ENCODE peak calls at places on chromosomes 1 and 21, in four cellular contexts. W, J, S and B are unnamed samples.

GRCh38 chr1:92380867-92381266 is 82.0 kb downstream of the RPAP2 start:
- DNase-seq in W (no peak), J (no peak), S (no peak), B (no peak)

GRCh38 chr1:94919241-94920030 is 7.5 kb downstream of the CNN3 start:
- DNase-seq in W (no peak), J (no peak), S (no peak), B (no peak)

GRCh38 chr1:59505596-59506028 is 208.7 kb downstream of the FGGY start:
- DNase-seq in W (no peak), J (no peak), S (no peak), B (no peak)

GRCh38 chr1:245168090-245168489 is 13.3 kb downstream of the KIF26B start:
- DNase-seq in W (no peak), J (no peak), S (no peak), B (no peak)

GRCh38 chr1:25959626-25960025 is 38.2 kb downstream of the PAFAH2 start:
- DNase-seq in W (no peak), J (no peak), S (no peak), B (no peak)

GRCh38 chr1:176897350-176898236 is 266.9 kb downstream of the ASTN1 start:
- DNase-seq in W (no peak), J (peak; percentile 80), S (peak; percentile 70), B (no peak)

GRCh38 chr1:206600527-206600926 is 11.7 kb downstream of the EIF2D start:
- DNase-seq in W (no peak), J (no peak), S (no peak), B (no peak)

GRCh38 chr1:106998431-106999002 is 58.0 kb upstream of the PRMT6 start:
- DNase-seq in W (no peak), J (no peak), S (peak; percentile 42), B (no peak)

GRCh38 chr1:71638081-71638766 is 557.4 kb upstream of the ZRANB2 start:
- DNase-seq in W (no peak), J (no peak), S (no peak), B (no peak)

GRCh38 chr1:156815851-156816536 is 654 bp downstream of the SH2D2A start:
- DNase-seq in W (no peak), J (no peak), S (no peak), B (no peak)

GRCh38 chr21:45865106-45865835 is 116.3 kb upstream of the COL6A1 start:
- DNase-seq in W (peak; percentile 38), J (no peak), S (peak; percentile 82), B (no peak)

GRCh38 chr1:221801773-221802516 is 60.1 kb upstream of the DUSP10 start:
- DNase-seq in W (no peak), J (peak; percentile 18), S (peak; percentile 94), B (no peak)

GRCh38 chr21:14600569-14601308 is 54.6 kb upstream of the SAMSN1 start:
- DNase-seq in W (no peak), J (no peak), S (no peak), B (no peak)

GRCh38 chr1:18929686-18930085 is 26.8 kb downstream of the IFFO2 start:
- DNase-seq in W (no peak), J (no peak), S (no peak), B (no peak)

GRCh38 chr1:230282157-230282556 is 144.0 kb downstream of the PGBD5 start:
- DNase-seq in W (peak; percentile 38), J (no peak), S (no peak), B (no peak)

GRCh38 chr1:53448241-53448841 is 10.9 kb upstream of the DMRTB1 start:
- DNase-seq in W (no peak), J (no peak), S (no peak), B (no peak)

GRCh38 chr1:53449026-53449425 is 10.2 kb upstream of the DMRTB1 start:
- DNase-seq in W (no peak), J (no peak), S (peak; percentile 15), B (no peak)

GRCh38 chr1:53449693-53450092 is 9.5 kb upstream of the DMRTB1 start:
- DNase-seq in W (no peak), J (no peak), S (no peak), B (no peak)

GRCh38 chr1:53447413-53447812 is 11.8 kb upstream of the DMRTB1 start:
- DNase-seq in W (no peak), J (no peak), S (no peak), B (no peak)

GRCh38 chr1:53450225-53450624 is 9.0 kb upstream of the DMRTB1 start:
- DNase-seq in W (no peak), J (no peak), S (no peak), B (no peak)
- TF ChIP-seq CTCF in W (no peak), J (peak; percentile 36), S (no peak), B (no peak)

GRCh38 chr1:119462964-119463363 is 44.0 kb upstream of the HSD3B1 start:
- DNase-seq in W (no peak), J (no peak), S (no peak), B (no peak)
- H3K27ac ChIP-seq in W (no peak overlapping the region), J (no peak overlapping the region), S (no peak overlapping the region), B (no peak overlapping the region)

DNA sequence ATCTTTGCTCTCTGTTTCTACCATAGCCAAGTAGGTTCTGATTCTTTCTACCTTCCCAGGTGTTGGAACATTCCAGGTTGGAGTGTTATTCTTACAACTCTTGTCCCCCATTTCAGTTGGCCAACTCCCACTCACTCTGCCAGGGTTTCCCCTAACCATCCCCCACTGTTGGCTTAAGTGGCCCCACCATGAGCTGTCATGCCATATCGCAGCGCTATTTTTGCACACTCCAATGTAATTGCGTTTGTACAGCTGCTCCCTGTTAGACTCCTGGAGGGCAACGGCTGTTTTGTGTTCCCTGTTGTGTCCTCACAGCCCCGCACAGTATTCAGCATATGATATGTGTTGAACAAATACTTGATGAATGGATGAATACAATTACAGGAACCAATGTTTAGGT is 117.7 kb upstream of the ETS2 start:
- DNase-seq in W (no peak), J (no peak), S (no peak), B (no peak)
- TF ChIP-seq CTCF in W (no peak), J (no peak), S (no peak), B (no peak)

DNA sequence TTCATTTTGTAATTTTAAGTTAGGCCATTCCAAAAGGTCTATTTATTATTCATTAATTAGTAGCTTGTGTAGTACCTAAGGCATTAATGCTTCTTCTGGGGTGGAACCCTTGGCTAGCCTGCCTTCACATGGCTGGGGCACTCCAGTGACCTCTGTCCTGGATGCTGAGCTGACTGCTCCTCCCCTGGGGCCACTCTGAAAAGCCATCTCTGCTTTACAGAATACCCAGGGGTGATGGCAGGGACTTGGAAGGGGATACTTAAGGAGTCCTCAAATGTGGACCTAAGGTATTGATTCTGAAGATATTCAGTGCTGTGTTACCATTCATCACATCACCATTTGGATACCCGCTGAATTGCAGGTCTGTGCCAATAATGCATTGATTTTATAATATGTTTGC is 187.8 kb upstream of the COA6 start:
- DNase-seq in W (no peak), J (no peak), S (no peak), B (no peak)
- H3K27ac ChIP-seq in W (no peak overlapping the region), J (peak overlapping the region; percentile 77), S (peak overlapping the region; percentile 50), B (no peak overlapping the region)

GRCh38 chr1:248817065-248817464 is 8.7 kb downstream of the SH3BP5L start:
- DNase-seq in W (peak; percentile 45), J (no peak), S (no peak), B (no peak)
- TF ChIP-seq CTCF in W (no peak), J (no peak), S (no peak), B (no peak)

GRCh38 chr1:56663846-56664245 is 18.7 kb downstream of the PRKAA2 start:
- DNase-seq in W (no peak), J (no peak), S (no peak), B (no peak)

GRCh38 chr1:56671085-56671484 is 26.0 kb downstream of the PRKAA2 start:
- DNase-seq in W (no peak), J (no peak), S (no peak), B (no peak)

GRCh38 chr1:56671542-56671941 is 26.4 kb downstream of the PRKAA2 start:
- DNase-seq in W (no peak), J (no peak), S (no peak), B (no peak)

GRCh38 chr1:56670350-56670749 is 25.2 kb downstream of the PRKAA2 start:
- DNase-seq in W (no peak), J (no peak), S (no peak), B (no peak)

GRCh38 chr1:56666112-56666608 is 21.0 kb downstream of the PRKAA2 start:
- DNase-seq in W (no peak), J (no peak), S (no peak), B (no peak)
- H3K27ac ChIP-seq in W (no peak overlapping the region), J (no peak overlapping the region), S (no peak overlapping the region), B (no peak overlapping the region)

GRCh38 chr1:84410328-84411107 is 12.2 kb downstream of the DNASE2B start:
- DNase-seq in W (no peak), J (no peak), S (no peak), B (no peak)
- TF ChIP-seq CTCF in W (no peak), J (no peak), S (no peak), B (no peak)

GRCh38 chr21:42063578-42064521 is 7.3 kb upstream of the UMODL1 start:
- DNase-seq in W (no peak), J (no peak), S (peak; percentile 74), B (no peak)

GRCh38 chr21:42068256-42068545 is 2.9 kb upstream of the UMODL1 start:
- DNase-seq in W (no peak), J (no peak), S (no peak), B (no peak)

GRCh38 chr21:42067531-42068255 is 3.4 kb upstream of the UMODL1 start:
- DNase-seq in W (no peak), J (no peak), S (no peak), B (no peak)

GRCh38 chr21:42068592-42068991 is 2.5 kb upstream of the UMODL1 start:
- DNase-seq in W (no peak), J (no peak), S (no peak), B (no peak)

GRCh38 chr21:42066521-42066920 is 4.6 kb upstream of the UMODL1 start:
- DNase-seq in W (no peak), J (no peak), S (no peak), B (no peak)
- H3K27ac ChIP-seq in W (no peak overlapping the region), J (no peak overlapping the region), S (no peak overlapping the region), B (no peak overlapping the region)

GRCh38 chr1:151908228-151908691 is 1.1 kb downstream of the THEM4 start:
- DNase-seq in W (no peak), J (no peak), S (no peak), B (no peak)

GRCh38 chr1:151907363-151908139 is 1.8 kb downstream of the THEM4 start:
- DNase-seq in W (no peak), J (no peak), S (no peak), B (no peak)

GRCh38 chr1:151905070-151905442 is 4.3 kb downstream of the THEM4 start:
- DNase-seq in W (no peak), J (no peak), S (no peak), B (no peak)

GRCh38 chr1:151912973-151913372 is 3.7 kb upstream of the THEM4 start:
- DNase-seq in W (no peak), J (no peak), S (no peak), B (no peak)

GRCh38 chr1:151909167-151910149 is at the start of gene THEM4:
- DNase-seq in W (peak; percentile 98), J (peak; percentile 95), S (peak; percentile 97), B (peak; percentile 90)
- TF ChIP-seq CTCF in W (peak; percentile 47), J (peak; percentile 21), S (peak; percentile 59), B (peak; percentile 40)